ENCODE peak calls at places on chromosomes 5 and 9, in five cellular contexts. L is dermis blood vessel endothelial cell, D is uterus, J is iris pigment epithelial cell, H is RWPE1. O is an unnamed sample.

GRCh38 chr5:104412649-104413240 is 850.2 kb upstream of the NUDT12 start:
- DNase-seq in L (no peak), D (no peak), J (peak), H (peak), O (peak)

GRCh38 chr5:13536921-13537320 is 407.6 kb downstream of the DNAH5 start:
- DNase-seq in L (no peak), D (no peak), J (no peak), H (no peak), O (no peak)

GRCh38 chr5:153569036-153569435 is 78.6 kb downstream of the GRIA1 start:
- DNase-seq in L (no peak), D (no peak), J (peak), H (no peak), O (no peak)

GRCh38 chr5:138553437-138554095 is 10.5 kb upstream of the ETF1 start:
- DNase-seq in L (no peak), D (no peak), J (no peak), H (no peak), O (no peak)

GRCh38 chr5:175517824-175518450 is 39.6 kb downstream of the SFXN1 start:
- DNase-seq in L (peak), D (no peak), J (peak), H (peak), O (peak)

GRCh38 chr5:162593881-162594280 is 526.3 kb downstream of the GABRG2 start:
- DNase-seq in L (no peak), D (no peak), J (no peak), H (no peak), O (peak)

GRCh38 chr5:149063901-149064478 is 1.1 kb upstream of the SH3TC2 start:
- DNase-seq in L (no peak), D (no peak), J (no peak), H (peak), O (peak)

GRCh38 chr9:137277329-137278041 is at the start of gene TOR4A:
- DNase-seq in L (peak), D (peak), J (peak), H (peak), O (peak)

GRCh38 chr5:109411627-109412026 is 1.9 kb upstream of the PJA2 start:
- DNase-seq in L (peak), D (no peak), J (peak), H (peak), O (peak)